ENCODE peak calls at places on chromosomes 12 and 14, in four cellular contexts. T is endothelial cell; C is fibroblast of mammary gland; I is CD8-positive, alpha-beta T cell. A is an unnamed sample.

GRCh38 chr14:98798099-98798498 is 473.9 kb downstream of the BCL11B start:
- DNase-seq in T (no peak), C (no peak), I (no peak), A (no peak)

GRCh38 chr14:72565200-72565599 is 328.7 kb downstream of the DPF3 start:
- DNase-seq in T (no peak), C (no peak), I (no peak), A (no peak)

GRCh38 chr12:129531004-129531403 is 372.8 kb downstream of the TMEM132D start:
- DNase-seq in T (no peak), C (no peak), I (no peak), A (no peak)

GRCh38 chr14:100072783-100073346 is 7.6 kb downstream of the EVL start:
- DNase-seq in T (no peak), C (no peak), I (peak), A (no peak)

GRCh38 chr14:73634333-73634833 is 10.4 kb upstream of the DNAL1 start:
- DNase-seq in T (peak), C (peak), I (no peak), A (no peak)

GRCh38 chr12:56657416-56658379 is 11.9 kb upstream of the ATP5F1B start:
- DNase-seq in T (no peak), C (peak), I (no peak), A (no peak)

GRCh38 chr12:101459642-101460346 is 15.3 kb upstream of the SPIC start:
- DNase-seq in T (no peak), C (peak), I (no peak), A (peak)

GRCh38 chr12:43882578-43883178 is 46.8 kb downstream of the TMEM117 start:
- DNase-seq in T (peak), C (peak), I (no peak), A (peak)

GRCh38 chr14:34750670-34751069 is 36.3 kb upstream of the CFL2 start:
- DNase-seq in T (no peak), C (peak), I (no peak), A (peak)

GRCh38 chr12:125193798-125194562 is 128.7 kb downstream of the AACS start:
- DNase-seq in T (no peak), C (peak), I (no peak), A (peak)

GRCh38 chr14:71139058-71139946 is 232.0 kb downstream of the PCNX1 start:
- DNase-seq in T (peak), C (peak), I (peak), A (peak)

GRCh38 chr12:89185181-89185580 is 167.1 kb downstream of the DUSP6 start:
- DNase-seq in T (no peak), C (no peak), I (no peak), A (no peak)

GRCh38 chr14:99217066-99217465 is 54.9 kb downstream of the BCL11B start:
- DNase-seq in T (no peak), C (no peak), I (no peak), A (no peak)

GRCh38 chr14:89340782-89341181 is 76.3 kb downstream of the FOXN3 start:
- DNase-seq in T (no peak), C (no peak), I (no peak), A (no peak)

GRCh38 chr12:1117371-1117770 is 126.3 kb downstream of the ERC1 start:
- DNase-seq in T (no peak), C (peak), I (no peak), A (no peak)

GRCh38 chr12:105876426-105876927 is 262.3 kb downstream of the NUAK1 start:
- DNase-seq in T (no peak), C (no peak), I (no peak), A (no peak)

GRCh38 chr14:78359581-78359980 is 189.4 kb downstream of the NRXN3 start:
- DNase-seq in T (no peak), C (no peak), I (no peak), A (no peak)

GRCh38 chr12:108583971-108584370 is 13.9 kb downstream of the TMEM119 start:
- DNase-seq in T (no peak), C (no peak), I (no peak), A (no peak)

GRCh38 chr12:5492562-5492961 is 60.7 kb downstream of the NTF3 start:
- DNase-seq in T (no peak), C (no peak), I (no peak), A (no peak)

GRCh38 chr14:103070263-103070885 is 13.0 kb upstream of the CDC42BPB start:
- DNase-seq in T (no peak), C (no peak), I (no peak), A (no peak)

GRCh38 chr12:113477171-113477841 is 5.6 kb upstream of the LHX5 start:
- DNase-seq in T (no peak), C (no peak), I (no peak), A (no peak)

GRCh38 chr12:107635139-107635538 is 50.5 kb upstream of the PWP1 start:
- DNase-seq in T (peak), C (no peak), I (no peak), A (no peak)

GRCh38 chr12:15854916-15855315 is 27.3 kb upstream of the STRAP start:
- DNase-seq in T (no peak), C (no peak), I (no peak), A (no peak)

GRCh38 chr14:30333934-30334333 is 225.0 kb upstream of the G2E3 start:
- DNase-seq in T (no peak), C (peak), I (no peak), A (no peak)

GRCh38 chr14:55813635-55814034 is 233.6 kb downstream of the KTN1 start:
- DNase-seq in T (no peak), C (no peak), I (no peak), A (no peak)

GRCh38 chr12:31306871-31307270 is 19.1 kb downstream of the SINHCAF start:
- DNase-seq in T (no peak), C (no peak), I (no peak), A (no peak)

GRCh38 chr14:54654600-54654999 is 87.7 kb downstream of the SAMD4A start:
- DNase-seq in T (no peak), C (no peak), I (no peak), A (no peak)

GRCh38 chr12:16307843-16308475 is 30.5 kb upstream of the SLC15A5 start:
- DNase-seq in T (no peak), C (peak), I (no peak), A (no peak)

GRCh38 chr14:73731111-73731510 is 16.9 kb upstream of the PNMA1 start:
- DNase-seq in T (no peak), C (no peak), I (no peak), A (no peak)

GRCh38 chr12:67348683-67349082 is 79.5 kb downstream of the CAND1 start:
- DNase-seq in T (no peak), C (no peak), I (no peak), A (no peak)

GRCh38 chr12:1611775-1612174 is 17.3 kb upstream of the WNT5B start:
- DNase-seq in T (no peak), C (peak), I (no peak), A (peak)

GRCh38 chr14:70567791-70568190 is 32.7 kb downstream of the MED6 start:
- DNase-seq in T (peak), C (peak), I (no peak), A (peak)

GRCh38 chr12:65632131-65632855 is 192.0 kb upstream of the HMGA2 start:
- DNase-seq in T (no peak), C (peak), I (no peak), A (no peak)

GRCh38 chr12:15688838-15689237 is 100.3 kb downstream of the EPS8 start:
- DNase-seq in T (no peak), C (no peak), I (no peak), A (no peak)

GRCh38 chr12:124761876-124762275 is 101.8 kb downstream of the SCARB1 start:
- DNase-seq in T (no peak), C (no peak), I (no peak), A (no peak)

DNA sequence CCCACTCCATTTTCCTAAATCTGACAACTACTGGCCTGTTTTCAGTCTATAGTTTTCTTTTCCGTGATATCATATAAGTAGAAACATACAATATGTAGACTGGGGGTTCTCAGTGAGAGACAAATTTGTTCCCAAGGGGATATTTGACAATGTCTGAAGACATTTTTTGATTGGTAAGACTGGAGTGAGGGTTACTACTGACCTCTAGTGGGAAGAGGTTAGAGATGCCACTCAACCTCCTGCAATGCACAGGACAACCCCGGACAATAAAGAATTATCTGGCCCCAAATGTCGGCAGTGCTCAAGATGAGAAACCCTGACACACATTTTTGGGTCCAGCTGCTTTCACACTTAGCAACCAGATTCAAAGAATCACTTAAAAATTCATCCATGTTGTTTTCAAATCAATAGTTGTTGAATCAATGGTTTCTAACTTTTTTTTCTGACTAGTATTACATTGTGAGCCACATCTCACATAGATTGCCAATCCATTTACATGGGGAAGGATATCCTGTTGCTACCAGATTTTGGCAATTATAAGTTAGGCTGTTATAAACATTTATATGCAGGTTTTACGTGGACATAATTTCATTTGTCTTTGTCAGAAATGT is 307.1 kb downstream of the RPL10L start:
- DNase-seq in T (peak), C (peak), I (no peak), A (peak)
- TF ChIP-seq CTCF in T (peak), C (peak), I (no peak), A (peak)

GRCh38 chr12:72144553-72144952 is 127.6 kb upstream of the TRHDE start:
- DNase-seq in T (no peak), C (no peak), I (no peak), A (no peak)
- TF ChIP-seq CTCF in T (no peak), C (no peak), I (no peak), A (no peak)

GRCh38 chr14:95045836-95046430 is 111.4 kb downstream of the DICER1 start:
- DNase-seq in T (no peak), C (no peak), I (no peak), A (no peak)

GRCh38 chr14:95046711-95047681 is 110.3 kb downstream of the DICER1 start:
- DNase-seq in T (no peak), C (no peak), I (no peak), A (no peak)

GRCh38 chr14:95049952-95050351 is 107.4 kb downstream of the DICER1 start:
- DNase-seq in T (no peak), C (no peak), I (no peak), A (no peak)

GRCh38 chr14:95047754-95048153 is 109.6 kb downstream of the DICER1 start:
- DNase-seq in T (no peak), C (no peak), I (no peak), A (no peak)

DNA sequence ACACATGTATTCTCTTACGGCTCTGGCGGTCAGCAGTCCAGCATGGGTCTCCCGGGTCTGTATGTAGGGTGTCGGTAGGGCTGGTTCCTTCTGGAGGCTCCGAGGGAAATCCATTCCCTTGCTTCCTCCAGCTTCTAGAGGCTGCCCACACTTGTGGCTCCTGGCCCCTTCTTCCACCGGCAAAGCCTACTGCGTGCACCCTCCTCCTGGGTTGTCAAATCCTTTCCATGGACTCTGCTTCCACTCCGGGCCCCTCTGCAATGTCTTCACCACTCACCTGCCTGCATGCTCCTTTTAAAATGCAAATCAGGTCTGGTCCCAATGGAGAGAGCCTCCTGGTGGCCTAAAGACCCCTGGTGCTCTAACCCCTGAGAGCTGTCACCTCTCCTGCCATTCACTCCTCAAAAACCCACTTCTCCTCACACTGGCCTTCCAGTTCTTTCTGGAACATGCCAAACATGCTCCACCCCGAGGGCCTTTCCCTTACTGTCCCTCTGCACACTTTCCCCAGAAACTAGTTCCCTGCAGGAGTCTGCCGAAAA is 108.5 kb downstream of the DICER1 start:
- DNase-seq in T (no peak), C (no peak), I (no peak), A (no peak)
- TF ChIP-seq CTCF in T (no peak), C (no peak), I (no peak), A (no peak)

DNA sequence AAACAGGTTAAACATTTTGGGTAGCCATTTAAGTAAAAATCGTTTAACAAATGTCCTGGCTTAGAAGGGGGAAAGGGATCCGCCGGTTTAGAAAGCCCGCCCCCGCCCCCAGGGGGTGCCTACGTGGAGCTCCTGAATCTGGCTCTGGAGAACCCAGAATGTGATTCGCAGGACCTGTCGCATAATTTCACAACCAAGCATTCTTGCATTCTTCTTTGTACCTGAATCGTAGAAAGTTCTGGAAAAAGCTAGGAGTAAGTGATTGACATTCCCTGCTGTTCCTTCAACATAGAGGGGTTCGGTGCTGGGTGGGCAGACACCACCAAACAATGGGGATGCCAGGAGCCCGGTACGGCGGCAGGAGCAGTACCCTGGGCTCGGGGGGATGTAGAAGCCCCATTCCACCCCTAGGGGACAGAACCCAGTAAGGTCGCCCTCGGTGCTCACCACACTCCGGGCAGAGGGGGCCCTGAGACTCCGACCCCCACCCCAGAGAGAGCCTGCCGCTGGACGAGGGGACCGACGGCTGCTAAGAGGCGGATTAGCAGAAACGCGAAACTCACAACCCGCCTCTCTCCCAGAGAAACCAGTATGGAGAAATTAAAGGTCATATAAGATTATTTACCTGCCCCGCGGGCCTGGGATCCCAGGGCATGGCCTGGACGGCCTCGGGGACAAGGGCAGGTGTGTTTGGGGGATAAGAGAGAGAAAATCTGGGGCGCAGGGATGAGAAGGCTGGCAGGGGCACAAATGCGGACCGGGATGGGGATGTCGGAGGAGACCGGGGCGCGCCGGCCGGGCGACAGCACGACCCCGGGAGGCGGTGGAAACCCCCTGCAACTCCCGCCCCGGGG is 547 bp downstream of the CSRP2 start:
- DNase-seq in T (peak), C (no peak), I (no peak), A (no peak)
- TF ChIP-seq CTCF in T (no peak), C (no peak), I (no peak), A (peak)